ENCODE peak calls at places on chromosomes 11 and 22, in six cellular contexts. One of them, this sample, is unnamed.

GRCh38 chr11:58575377-58576020 is at the start of gene LPXN:
- DNase-seq in K562: no peak
- DNase-seq in H1: no peak
- DNase-seq in GM12892: no peak
- DNase-seq in GM12878: no peak
- DNase-seq in HepG2: no peak
- DNase-seq in this sample: no peak

GRCh38 chr11:106399624-106400023 is 322.2 kb downstream of the AASDHPPT start:
- DNase-seq in K562: no peak
- DNase-seq in H1: no peak
- DNase-seq in GM12892: no peak
- DNase-seq in GM12878: no peak
- DNase-seq in HepG2: no peak
- DNase-seq in this sample: no peak

GRCh38 chr11:133531971-133532651 is at the start of gene OPCML:
- DNase-seq in K562: no peak
- DNase-seq in H1: no peak
- DNase-seq in GM12892: no peak
- DNase-seq in GM12878: no peak
- DNase-seq in HepG2: no peak
- DNase-seq in this sample: no peak

GRCh38 chr22:30386960-30387848 is at the start of gene RNF215:
- DNase-seq in K562: peak; percentile 92
- DNase-seq in H1: peak; percentile 77
- DNase-seq in GM12892: peak; percentile 93
- DNase-seq in GM12878: no peak
- DNase-seq in HepG2: peak; percentile 54
- DNase-seq in this sample: peak; percentile 96

GRCh38 chr11:19633276-19633675 is 79.4 kb upstream of the NAV2 start:
- DNase-seq in K562: no peak
- DNase-seq in H1: no peak
- DNase-seq in GM12892: no peak
- DNase-seq in GM12878: no peak
- DNase-seq in HepG2: no peak
- DNase-seq in this sample: no peak

GRCh38 chr11:11972942-11973341 is 35.5 kb downstream of the DKK3 start:
- DNase-seq in K562: no peak
- DNase-seq in H1: no peak
- DNase-seq in GM12892: no peak
- DNase-seq in GM12878: no peak
- DNase-seq in HepG2: no peak
- DNase-seq in this sample: no peak

GRCh38 chr11:65424200-65425104 is 1.9 kb downstream of the NEAT1 start:
- DNase-seq in K562: peak; percentile 39
- DNase-seq in H1: no peak
- DNase-seq in GM12892: no peak
- DNase-seq in GM12878: no peak
- DNase-seq in HepG2: no peak
- DNase-seq in this sample: no peak

GRCh38 chr22:25903294-25903693 is 161.3 kb downstream of the MYO18B start:
- DNase-seq in K562: peak; percentile 47
- DNase-seq in H1: peak; percentile 31
- DNase-seq in GM12892: no peak
- DNase-seq in GM12878: no peak
- DNase-seq in HepG2: no peak
- DNase-seq in this sample: no peak

GRCh38 chr22:49324527-49325491 is 502.9 kb downstream of the BRD1 start:
- DNase-seq in K562: no peak
- DNase-seq in H1: no peak
- DNase-seq in GM12892: no peak
- DNase-seq in GM12878: no peak
- DNase-seq in HepG2: no peak
- DNase-seq in this sample: no peak

GRCh38 chr11:130808541-130808940 is 107.7 kb downstream of the SNX19 start:
- DNase-seq in K562: no peak
- DNase-seq in H1: no peak
- DNase-seq in GM12892: no peak
- DNase-seq in GM12878: no peak
- DNase-seq in HepG2: no peak
- DNase-seq in this sample: no peak

GRCh38 chr22:39486951-39487825 is 14.9 kb upstream of the MIEF1 start:
- DNase-seq in K562: peak; percentile 58
- DNase-seq in H1: no peak
- DNase-seq in GM12892: no peak
- DNase-seq in GM12878: no peak
- DNase-seq in HepG2: no peak
- DNase-seq in this sample: no peak

GRCh38 chr11:134068829-134069425 is at the start of gene JAM3:
- DNase-seq in K562: peak; percentile 100
- DNase-seq in H1: peak; percentile 81
- DNase-seq in GM12892: peak; percentile 82
- DNase-seq in GM12878: peak; percentile 25
- DNase-seq in HepG2: peak; percentile 83
- DNase-seq in this sample: peak; percentile 99

GRCh38 chr11:5618807-5619206 is 6.0 kb upstream of the TRIM34 start:
- DNase-seq in K562: no peak
- DNase-seq in H1: no peak
- DNase-seq in GM12892: no peak
- DNase-seq in GM12878: no peak
- DNase-seq in HepG2: peak; percentile 49
- DNase-seq in this sample: no peak

GRCh38 chr11:128323381-128323780 is 264.0 kb downstream of the ETS1 start:
- DNase-seq in K562: no peak
- DNase-seq in H1: no peak
- DNase-seq in GM12892: no peak
- DNase-seq in GM12878: no peak
- DNase-seq in HepG2: no peak
- DNase-seq in this sample: peak; percentile 25

GRCh38 chr22:37762389-37762836 is 45.3 kb upstream of the GCAT start:
- DNase-seq in K562: peak; percentile 71
- DNase-seq in H1: no peak
- DNase-seq in GM12892: no peak
- DNase-seq in GM12878: no peak
- DNase-seq in HepG2: no peak
- DNase-seq in this sample: no peak

GRCh38 chr11:27358306-27358705 is 4.7 kb downstream of the CCDC34 start:
- DNase-seq in K562: no peak
- DNase-seq in H1: no peak
- DNase-seq in GM12892: no peak
- DNase-seq in GM12878: no peak
- DNase-seq in HepG2: no peak
- DNase-seq in this sample: no peak

GRCh38 chr22:38954414-38955043 is 2.9 kb upstream of the APOBEC3A start:
- DNase-seq in K562: no peak
- DNase-seq in H1: no peak
- DNase-seq in GM12892: no peak
- DNase-seq in GM12878: no peak
- DNase-seq in HepG2: no peak
- DNase-seq in this sample: no peak

GRCh38 chr22:47308886-47309285 is 546.4 kb downstream of the TBC1D22A start:
- DNase-seq in K562: no peak
- DNase-seq in H1: no peak
- DNase-seq in GM12892: no peak
- DNase-seq in GM12878: no peak
- DNase-seq in HepG2: no peak
- DNase-seq in this sample: no peak

GRCh38 chr11:49302360-49302759 is 94.0 kb upstream of the FOLH1 start:
- DNase-seq in K562: no peak
- DNase-seq in H1: no peak
- DNase-seq in GM12892: no peak
- DNase-seq in GM12878: no peak
- DNase-seq in HepG2: no peak
- DNase-seq in this sample: no peak

DNA sequence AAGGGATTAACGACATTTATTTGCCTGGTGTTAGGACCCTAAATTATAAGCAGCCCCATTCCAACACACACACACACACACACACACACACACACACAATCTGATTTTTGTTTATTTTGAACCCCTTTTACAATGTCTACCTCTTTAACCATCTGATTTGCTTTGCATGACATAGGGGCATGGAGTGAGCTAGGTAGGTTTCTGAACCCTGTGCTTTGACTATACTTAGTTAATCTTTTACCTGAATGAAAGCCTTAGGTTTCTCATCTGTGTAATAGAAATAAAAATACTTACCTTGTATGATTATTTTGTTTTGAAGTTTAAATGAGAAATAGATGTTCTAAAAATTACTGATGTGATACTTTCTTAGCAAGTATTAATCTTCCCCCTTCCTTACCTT is 94.7 kb upstream of the FOLH1 start:
- DNase-seq in K562: no peak
- DNase-seq in H1: no peak
- DNase-seq in GM12892: no peak
- DNase-seq in GM12878: no peak
- DNase-seq in HepG2: no peak
- DNase-seq in this sample: no peak
- TF ChIP-seq POLR2A in K562: no peak
- TF ChIP-seq POLR2A in H1: no peak
- TF ChIP-seq POLR2A in GM12892: no peak
- TF ChIP-seq POLR2A in GM12878: no peak
- TF ChIP-seq POLR2A in HepG2: no peak
- TF ChIP-seq POLR2A in this sample: no peak

GRCh38 chr11:22974251-22974650 is 114.0 kb upstream of the CCDC179 start:
- DNase-seq in K562: no peak
- DNase-seq in H1: no peak
- DNase-seq in GM12892: no peak
- DNase-seq in GM12878: no peak
- DNase-seq in HepG2: no peak
- DNase-seq in this sample: no peak

GRCh38 chr11:22976146-22976545 is 115.9 kb upstream of the CCDC179 start:
- DNase-seq in K562: no peak
- DNase-seq in H1: no peak
- DNase-seq in GM12892: no peak
- DNase-seq in GM12878: no peak
- DNase-seq in HepG2: no peak
- DNase-seq in this sample: no peak
- TF ChIP-seq TAF1 in K562: no peak
- TF ChIP-seq TAF1 in H1: no peak
- TF ChIP-seq TAF1 in GM12892: no peak
- TF ChIP-seq TAF1 in GM12878: no peak
- TF ChIP-seq TAF1 in HepG2: no peak
- TF ChIP-seq TAF1 in this sample: no peak

GRCh38 chr11:94782446-94782845 is 14.3 kb downstream of the AMOTL1 start:
- DNase-seq in K562: no peak
- DNase-seq in H1: no peak
- DNase-seq in GM12892: no peak
- DNase-seq in GM12878: no peak
- DNase-seq in HepG2: no peak
- DNase-seq in this sample: no peak

GRCh38 chr11:94780432-94780831 is 12.3 kb downstream of the AMOTL1 start:
- DNase-seq in K562: no peak
- DNase-seq in H1: no peak
- DNase-seq in GM12892: no peak
- DNase-seq in GM12878: no peak
- DNase-seq in HepG2: no peak
- DNase-seq in this sample: no peak

GRCh38 chr11:94784884-94785283 is 16.7 kb downstream of the AMOTL1 start:
- DNase-seq in K562: no peak
- DNase-seq in H1: no peak
- DNase-seq in GM12892: no peak
- DNase-seq in GM12878: no peak
- DNase-seq in HepG2: no peak
- DNase-seq in this sample: no peak

GRCh38 chr11:94785509-94785908 is 17.4 kb downstream of the AMOTL1 start:
- DNase-seq in K562: no peak
- DNase-seq in H1: no peak
- DNase-seq in GM12892: no peak
- DNase-seq in GM12878: no peak
- DNase-seq in HepG2: no peak
- DNase-seq in this sample: no peak

DNA sequence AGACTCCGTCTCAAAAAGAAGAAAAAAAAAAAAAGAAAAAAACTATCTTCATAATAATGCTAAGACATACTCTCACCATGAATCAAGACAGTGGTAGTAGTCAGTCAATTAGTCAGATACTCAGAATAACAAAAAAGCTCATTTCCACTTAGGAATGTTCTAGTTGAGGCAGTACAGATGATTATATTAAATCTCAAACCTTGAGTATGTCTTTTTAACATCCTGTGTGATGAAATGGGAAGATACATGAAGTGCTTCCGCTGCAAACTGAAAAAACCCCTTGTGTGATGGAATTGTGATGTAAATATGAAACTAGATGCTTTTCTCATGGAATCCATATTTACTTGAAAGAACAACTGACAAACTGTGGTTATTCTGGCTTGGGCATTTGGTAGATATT is 13.7 kb downstream of the AMOTL1 start:
- DNase-seq in K562: no peak
- DNase-seq in H1: no peak
- DNase-seq in GM12892: no peak
- DNase-seq in GM12878: no peak
- DNase-seq in HepG2: no peak
- DNase-seq in this sample: no peak
- TF ChIP-seq POLR2AphosphoS5 in K562: no peak
- TF ChIP-seq POLR2AphosphoS5 in H1: no peak
- TF ChIP-seq POLR2AphosphoS5 in GM12892: no peak
- TF ChIP-seq POLR2AphosphoS5 in GM12878: no peak
- TF ChIP-seq POLR2AphosphoS5 in HepG2: no peak
- TF ChIP-seq POLR2AphosphoS5 in this sample: no peak

GRCh38 chr11:117316197-117316961 is at the start of gene BACE1:
- DNase-seq in K562: no peak
- DNase-seq in H1: peak; percentile 72
- DNase-seq in GM12892: no peak
- DNase-seq in GM12878: no peak
- DNase-seq in HepG2: peak; percentile 85
- DNase-seq in this sample: no peak

GRCh38 chr11:117315285-117316196 is 515 bp downstream of the BACE1 start:
- DNase-seq in K562: no peak
- DNase-seq in H1: no peak
- DNase-seq in GM12892: no peak
- DNase-seq in GM12878: no peak
- DNase-seq in HepG2: no peak
- DNase-seq in this sample: peak; percentile 37

GRCh38 chr11:117313828-117314768 is 2.0 kb downstream of the BACE1 start:
- DNase-seq in K562: no peak
- DNase-seq in H1: no peak
- DNase-seq in GM12892: no peak
- DNase-seq in GM12878: no peak
- DNase-seq in HepG2: no peak
- DNase-seq in this sample: no peak

GRCh38 chr11:117314840-117315239 is 1.2 kb downstream of the BACE1 start:
- DNase-seq in K562: peak; percentile 53
- DNase-seq in H1: no peak
- DNase-seq in GM12892: no peak
- DNase-seq in GM12878: no peak
- DNase-seq in HepG2: no peak
- DNase-seq in this sample: no peak

DNA sequence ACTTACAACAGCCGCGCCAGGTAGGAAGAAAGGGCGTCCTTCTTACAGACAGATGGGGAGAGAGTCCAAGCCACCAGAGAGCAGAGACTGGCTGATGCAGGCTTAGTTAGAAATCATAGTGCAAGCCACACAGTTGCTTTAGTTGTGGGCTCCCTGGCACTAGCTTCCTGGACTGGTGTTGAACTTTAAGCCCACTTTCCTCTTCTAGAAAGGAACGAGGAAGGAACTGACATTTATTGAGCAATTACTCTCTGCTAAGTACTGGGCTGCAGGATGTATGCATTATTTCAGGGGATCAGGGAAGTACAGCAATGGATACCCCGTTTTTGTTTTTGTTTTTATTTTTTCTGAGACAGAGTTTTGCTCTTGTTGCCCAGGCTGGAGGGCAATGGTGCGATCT is 3.0 kb downstream of the BACE1 start:
- DNase-seq in K562: no peak
- DNase-seq in H1: no peak
- DNase-seq in GM12892: no peak
- DNase-seq in GM12878: no peak
- DNase-seq in HepG2: no peak
- DNase-seq in this sample: no peak
- TF ChIP-seq POLR2A in K562: no peak
- TF ChIP-seq POLR2A in H1: no peak
- TF ChIP-seq POLR2A in GM12892: no peak
- TF ChIP-seq POLR2A in GM12878: no peak
- TF ChIP-seq POLR2A in HepG2: no peak
- TF ChIP-seq POLR2A in this sample: no peak

This sample was measured in GM12891.